ENCODE peak calls at places on chromosomes 11 and 22, in eight cellular contexts. R, W, I, U, V, C, N and P are unnamed samples. For H3K4me1, the result is how much of the 10 kb centered on the place peaks cover.

GRCh38 chr11:130671801-130672700 is 223.6 kb downstream of the ADAMTS15 start:
- DNase-seq in R (peak), W (no peak), I (no peak), U (peak), V (no peak), C (no peak), N (peak), P (peak)

GRCh38 chr11:113675003-113675471 is 31.1 kb downstream of the TMPRSS5 start:
- DNase-seq in R (no peak), W (no peak), I (no peak), U (no peak), V (no peak), C (no peak), N (peak), P (no peak)

GRCh38 chr11:69049490-69049867 is 747 bp downstream of the TPCN2 start:
- DNase-seq in R (no peak), W (no peak), I (no peak), U (peak), V (peak), C (peak), N (no peak), P (no peak)

GRCh38 chr11:107929611-107930200 is 1.5 kb downstream of the RAB39A start:
- DNase-seq in R (no peak), W (no peak), I (no peak), U (peak), V (no peak), C (no peak), N (no peak), P (no peak)

GRCh38 chr11:130150790-130151189 is 8.8 kb upstream of the ST14 start:
- DNase-seq in R (no peak), W (no peak), I (no peak), U (no peak), V (no peak), C (no peak), N (no peak), P (no peak)

GRCh38 chr22:24474221-24474620 is 20.9 kb upstream of the UPB1 start:
- DNase-seq in R (no peak), W (no peak), I (no peak), U (peak), V (no peak), C (no peak), N (peak), P (no peak)

GRCh38 chr22:44632823-44633478 is 69.1 kb upstream of the PRR5 start:
- DNase-seq in R (no peak), W (no peak), I (no peak), U (no peak), V (no peak), C (no peak), N (no peak), P (no peak)

GRCh38 chr11:37687130-37687529 is 1089.1 kb upstream of the RAG2 start:
- DNase-seq in R (no peak), W (no peak), I (no peak), U (no peak), V (no peak), C (no peak), N (no peak), P (no peak)

GRCh38 chr11:45654741-45655283 is 10.6 kb downstream of the CHST1 start:
- DNase-seq in R (no peak), W (no peak), I (no peak), U (no peak), V (no peak), C (no peak), N (no peak), P (no peak)

GRCh38 chr11:9780929-9781328 is 117.1 kb downstream of the SWAP70 start:
- DNase-seq in R (no peak), W (no peak), I (no peak), U (no peak), V (no peak), C (no peak), N (no peak), P (no peak)

GRCh38 chr22:50299724-50300619 is 7.5 kb downstream of the PLXNB2 start:
- DNase-seq in R (no peak), W (no peak), I (no peak), U (no peak), V (no peak), C (no peak), N (peak), P (peak)

GRCh38 chr11:131612576-131612975 is 242.2 kb downstream of the NTM start:
- DNase-seq in R (no peak), W (no peak), I (no peak), U (no peak), V (no peak), C (no peak), N (no peak), P (no peak)

GRCh38 chr11:85756401-85757200 is 54.3 kb downstream of the SYTL2 start:
- DNase-seq in R (no peak), W (no peak), I (no peak), U (peak), V (no peak), C (no peak), N (no peak), P (peak)

GRCh38 chr22:38292694-38293093 is 19.9 kb upstream of the TMEM184B start:
- DNase-seq in R (no peak), W (no peak), I (no peak), U (no peak), V (no peak), C (no peak), N (no peak), P (no peak)

GRCh38 chr11:129202646-129203045 is 10.5 kb upstream of the ARHGAP32 start:
- DNase-seq in R (no peak), W (no peak), I (no peak), U (no peak), V (no peak), C (no peak), N (no peak), P (no peak)

GRCh38 chr11:75705541-75705940 is 12.1 kb upstream of the MOGAT2 start:
- DNase-seq in R (no peak), W (no peak), I (no peak), U (no peak), V (no peak), C (no peak), N (no peak), P (no peak)

GRCh38 chr22:23939017-23939357 is 22.0 kb downstream of the GSTT2B start:
- DNase-seq in R (no peak), W (no peak), I (no peak), U (no peak), V (no peak), C (no peak), N (no peak), P (no peak)

GRCh38 chr22:28541137-28541536 is 138.5 kb downstream of the TTC28 start:
- DNase-seq in R (no peak), W (no peak), I (no peak), U (no peak), V (no peak), C (no peak), N (no peak), P (no peak)

GRCh38 chr11:122399375-122399774 is 256.1 kb upstream of the UBASH3B start:
- DNase-seq in R (no peak), W (no peak), I (no peak), U (no peak), V (no peak), C (no peak), N (no peak), P (no peak)

GRCh38 chr11:83191986-83192385 is 1.5 kb upstream of the ANKRD42 start:
- DNase-seq in R (no peak), W (no peak), I (no peak), U (no peak), V (no peak), C (no peak), N (no peak), P (peak)

GRCh38 chr11:102111787-102112653 is 1.8 kb downstream of the YAP1 start:
- DNase-seq in R (no peak), W (no peak), I (no peak), U (peak), V (peak), C (no peak), N (peak), P (peak)

GRCh38 chr11:109320595-109320994 is 101.4 kb upstream of the C11orf87 start:
- DNase-seq in R (no peak), W (no peak), I (no peak), U (peak), V (no peak), C (no peak), N (peak), P (no peak)

GRCh38 chr11:72988796-72989195 is 153.3 kb downstream of the FCHSD2 start:
- DNase-seq in R (no peak), W (no peak), I (no peak), U (no peak), V (no peak), C (no peak), N (no peak), P (no peak)

GRCh38 chr22:42752912-42753311 is 32.2 kb upstream of the A4GALT start:
- DNase-seq in R (no peak), W (no peak), I (no peak), U (no peak), V (no peak), C (no peak), N (peak), P (no peak)
- H3K4me1 ChIP-seq in R (under half), W (under half), I (under half), U (under half), V (under half), C (under half), N (under half), P (under half)

DNA sequence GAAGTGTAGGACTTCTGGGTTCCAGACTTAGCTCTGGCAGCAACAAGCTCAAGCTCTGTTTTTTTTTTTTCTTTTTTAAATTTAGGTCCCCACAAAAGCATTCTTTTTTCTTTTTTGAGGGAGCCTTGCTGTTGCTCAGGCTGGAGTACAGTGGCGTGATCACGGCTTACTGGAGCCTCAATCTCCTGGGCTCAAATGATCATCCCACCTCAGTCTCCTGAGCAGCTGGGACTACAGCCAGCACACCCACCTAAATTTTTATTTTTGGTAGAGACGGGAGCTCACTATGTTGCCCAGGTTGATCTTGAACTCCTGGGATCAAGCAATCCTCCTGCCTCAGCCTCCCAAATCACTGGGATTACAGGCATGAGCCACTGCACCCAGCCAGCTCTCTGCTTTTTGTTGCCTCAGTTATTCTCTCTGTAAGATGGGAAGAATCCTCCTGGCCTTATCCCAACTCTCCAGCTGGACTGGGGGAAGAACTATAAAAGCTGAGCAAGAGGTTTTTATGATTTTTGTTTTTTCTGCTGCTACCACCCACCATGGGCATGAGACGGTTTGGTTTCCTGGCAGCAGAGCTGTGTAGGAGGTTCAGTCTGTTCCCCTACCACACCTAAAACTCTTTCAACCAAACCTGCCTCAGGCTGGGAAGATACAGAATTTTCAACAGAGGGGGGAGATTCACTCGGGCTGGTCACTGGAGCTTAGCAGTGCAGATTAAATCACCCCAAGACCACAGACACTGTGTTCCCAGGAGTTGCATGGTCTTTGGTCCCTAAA is 11.6 kb upstream of the MTFP1 start:
- DNase-seq in R (no peak), W (no peak), I (no peak), U (no peak), V (no peak), C (no peak), N (no peak), P (no peak)
- H3K27ac ChIP-seq in R (no peak), W (peak), I (no peak), U (peak), V (no peak), C (no peak), N (peak), P (no peak)

GRCh38 chr11:119434531-119435330 is 11.8 kb upstream of the THY1 start:
- DNase-seq in R (no peak), W (no peak), I (no peak), U (no peak), V (no peak), C (no peak), N (peak), P (no peak)

GRCh38 chr11:119432484-119433368 is 9.8 kb upstream of the THY1 start:
- DNase-seq in R (no peak), W (no peak), I (no peak), U (peak), V (no peak), C (no peak), N (peak), P (no peak)

GRCh38 chr11:119436093-119436492 is 13.1 kb upstream of the THY1 start:
- DNase-seq in R (no peak), W (no peak), I (no peak), U (no peak), V (no peak), C (no peak), N (no peak), P (no peak)

GRCh38 chr11:119431523-119431922 is 8.6 kb upstream of the THY1 start:
- DNase-seq in R (no peak), W (no peak), I (no peak), U (no peak), V (no peak), C (no peak), N (no peak), P (no peak)

GRCh38 chr11:119433369-119433749 is 10.4 kb upstream of the THY1 start:
- DNase-seq in R (no peak), W (no peak), I (no peak), U (peak), V (no peak), C (no peak), N (peak), P (no peak)
- H3K4me3 ChIP-seq in R (no peak), W (no peak), I (no peak), U (no peak), V (no peak), C (no peak), N (peak), P (no peak)

GRCh38 chr11:125262825-125263218 is 98.3 kb downstream of the PKNOX2 start:
- DNase-seq in R (no peak), W (no peak), I (no peak), U (no peak), V (no peak), C (no peak), N (peak), P (no peak)
- H3K4me1 ChIP-seq in R (under half), W (under half), I (under half), U (under half), V (under half), C (under half), N (under half), P (under half)

GRCh38 chr22:19566599-19567382 is 42.6 kb upstream of the CLDN5 start:
- DNase-seq in R (no peak), W (no peak), I (peak), U (no peak), V (peak), C (no peak), N (no peak), P (no peak)

GRCh38 chr22:19568337-19569311 is 44.4 kb upstream of the CLDN5 start:
- DNase-seq in R (no peak), W (no peak), I (peak), U (no peak), V (no peak), C (no peak), N (peak), P (no peak)

GRCh38 chr22:19567383-19568009 is 43.3 kb upstream of the CLDN5 start:
- DNase-seq in R (no peak), W (no peak), I (peak), U (no peak), V (no peak), C (no peak), N (no peak), P (no peak)

GRCh38 chr22:19565921-19566598 is 41.9 kb upstream of the CLDN5 start:
- DNase-seq in R (no peak), W (no peak), I (peak), U (peak), V (no peak), C (no peak), N (peak), P (peak)

GRCh38 chr22:19565382-19565902 is 41.2 kb upstream of the CLDN5 start:
- DNase-seq in R (no peak), W (no peak), I (no peak), U (no peak), V (no peak), C (no peak), N (no peak), P (no peak)
- H3K27ac ChIP-seq in R (no peak), W (no peak), I (no peak), U (no peak), V (no peak), C (no peak), N (no peak), P (no peak)

GRCh38 chr22:46066691-46067090 is 83.6 kb upstream of the PPARA start:
- DNase-seq in R (no peak), W (no peak), I (no peak), U (peak), V (peak), C (peak), N (peak), P (peak)

GRCh38 chr22:46064236-46064965 is 85.9 kb upstream of the PPARA start:
- DNase-seq in R (no peak), W (no peak), I (no peak), U (no peak), V (peak), C (peak), N (peak), P (no peak)

GRCh38 chr22:46063861-46064235 is 86.5 kb upstream of the PPARA start:
- DNase-seq in R (no peak), W (no peak), I (no peak), U (no peak), V (peak), C (peak), N (peak), P (no peak)

GRCh38 chr22:46065733-46066454 is 84.4 kb upstream of the PPARA start:
- DNase-seq in R (no peak), W (no peak), I (no peak), U (no peak), V (no peak), C (no peak), N (peak), P (no peak)

GRCh38 chr22:46064966-46065666 is 85.2 kb upstream of the PPARA start:
- DNase-seq in R (no peak), W (no peak), I (no peak), U (no peak), V (peak), C (peak), N (peak), P (no peak)
- H3K4me3 ChIP-seq in R (no peak), W (no peak), I (no peak), U (no peak), V (no peak), C (peak), N (peak), P (no peak)